ENCODE peak calls at places on chromosome 20, in eight cellular contexts. One of them, this sample, is unnamed. For H3K9me3, the result is how much of the 10 kb centered on the place peaks cover.

GRCh38 chr20:51154708-51155690 is 132.1 kb upstream of the KCNG1 start:
- DNase-seq in Peyer's patch: no peak
- DNase-seq in OCI-LY7: no peak
- DNase-seq in endothelial cell of umbilical vein: no peak
- DNase-seq in AG04450: no peak
- DNase-seq in Caco-2: no peak
- DNase-seq in MM.1S: no peak
- DNase-seq in psoas muscle: no peak
- DNase-seq in this sample: no peak

GRCh38 chr20:57695012-57695411 is 14.8 kb downstream of the PMEPA1 start:
- DNase-seq in Peyer's patch: no peak
- DNase-seq in OCI-LY7: no peak
- DNase-seq in endothelial cell of umbilical vein: no peak
- DNase-seq in AG04450: no peak
- DNase-seq in Caco-2: no peak
- DNase-seq in MM.1S: no peak
- DNase-seq in psoas muscle: no peak
- DNase-seq in this sample: no peak

GRCh38 chr20:46739441-46740213 is 30.2 kb downstream of the SLC2A10 start:
- DNase-seq in Peyer's patch: no peak
- DNase-seq in OCI-LY7: no peak
- DNase-seq in endothelial cell of umbilical vein: no peak
- DNase-seq in AG04450: peak
- DNase-seq in Caco-2: peak
- DNase-seq in MM.1S: no peak
- DNase-seq in psoas muscle: no peak
- DNase-seq in this sample: no peak

GRCh38 chr20:12700701-12701100 is 308.1 kb upstream of the SPTLC3 start:
- DNase-seq in Peyer's patch: no peak
- DNase-seq in OCI-LY7: no peak
- DNase-seq in endothelial cell of umbilical vein: no peak
- DNase-seq in AG04450: no peak
- DNase-seq in Caco-2: no peak
- DNase-seq in MM.1S: no peak
- DNase-seq in psoas muscle: no peak
- DNase-seq in this sample: no peak

GRCh38 chr20:35556871-35557270 is 15.0 kb downstream of the ERGIC3 start:
- DNase-seq in Peyer's patch: no peak
- DNase-seq in OCI-LY7: no peak
- DNase-seq in endothelial cell of umbilical vein: no peak
- DNase-seq in AG04450: no peak
- DNase-seq in Caco-2: no peak
- DNase-seq in MM.1S: no peak
- DNase-seq in psoas muscle: no peak
- DNase-seq in this sample: no peak

GRCh38 chr20:4217349-4217761 is 202.0 kb upstream of the RNF24 start:
- DNase-seq in Peyer's patch: peak
- DNase-seq in OCI-LY7: no peak
- DNase-seq in endothelial cell of umbilical vein: no peak
- DNase-seq in AG04450: no peak
- DNase-seq in Caco-2: peak
- DNase-seq in MM.1S: no peak
- DNase-seq in psoas muscle: no peak
- DNase-seq in this sample: no peak

GRCh38 chr20:58452667-58453255 is 62.4 kb downstream of the APCDD1L start:
- DNase-seq in Peyer's patch: no peak
- DNase-seq in OCI-LY7: no peak
- DNase-seq in endothelial cell of umbilical vein: no peak
- DNase-seq in AG04450: no peak
- DNase-seq in Caco-2: no peak
- DNase-seq in MM.1S: no peak
- DNase-seq in psoas muscle: no peak
- DNase-seq in this sample: no peak

GRCh38 chr20:52201395-52201794 is 9.8 kb upstream of the ZFP64 start:
- DNase-seq in Peyer's patch: no peak
- DNase-seq in OCI-LY7: no peak
- DNase-seq in endothelial cell of umbilical vein: no peak
- DNase-seq in AG04450: no peak
- DNase-seq in Caco-2: no peak
- DNase-seq in MM.1S: no peak
- DNase-seq in psoas muscle: no peak
- DNase-seq in this sample: no peak

GRCh38 chr20:33267691-33268090 is 15.3 kb upstream of the BPIFB1 start:
- DNase-seq in Peyer's patch: no peak
- DNase-seq in OCI-LY7: no peak
- DNase-seq in endothelial cell of umbilical vein: no peak
- DNase-seq in AG04450: no peak
- DNase-seq in Caco-2: no peak
- DNase-seq in MM.1S: no peak
- DNase-seq in psoas muscle: no peak
- DNase-seq in this sample: no peak

GRCh38 chr20:63061701-63062100 is 54.9 kb upstream of the BHLHE23 start:
- DNase-seq in Peyer's patch: peak
- DNase-seq in OCI-LY7: no peak
- DNase-seq in endothelial cell of umbilical vein: no peak
- DNase-seq in AG04450: no peak
- DNase-seq in Caco-2: no peak
- DNase-seq in MM.1S: no peak
- DNase-seq in psoas muscle: no peak
- DNase-seq in this sample: no peak

GRCh38 chr20:823326-823902 is 10.1 kb upstream of the FAM110A start:
- DNase-seq in Peyer's patch: peak
- DNase-seq in OCI-LY7: no peak
- DNase-seq in endothelial cell of umbilical vein: no peak
- DNase-seq in AG04450: no peak
- DNase-seq in Caco-2: no peak
- DNase-seq in MM.1S: no peak
- DNase-seq in psoas muscle: no peak
- DNase-seq in this sample: no peak

GRCh38 chr20:41540916-41541315 is 77.3 kb downstream of the CHD6 start:
- DNase-seq in Peyer's patch: no peak
- DNase-seq in OCI-LY7: no peak
- DNase-seq in endothelial cell of umbilical vein: no peak
- DNase-seq in AG04450: no peak
- DNase-seq in Caco-2: no peak
- DNase-seq in MM.1S: no peak
- DNase-seq in psoas muscle: no peak
- DNase-seq in this sample: no peak

DNA sequence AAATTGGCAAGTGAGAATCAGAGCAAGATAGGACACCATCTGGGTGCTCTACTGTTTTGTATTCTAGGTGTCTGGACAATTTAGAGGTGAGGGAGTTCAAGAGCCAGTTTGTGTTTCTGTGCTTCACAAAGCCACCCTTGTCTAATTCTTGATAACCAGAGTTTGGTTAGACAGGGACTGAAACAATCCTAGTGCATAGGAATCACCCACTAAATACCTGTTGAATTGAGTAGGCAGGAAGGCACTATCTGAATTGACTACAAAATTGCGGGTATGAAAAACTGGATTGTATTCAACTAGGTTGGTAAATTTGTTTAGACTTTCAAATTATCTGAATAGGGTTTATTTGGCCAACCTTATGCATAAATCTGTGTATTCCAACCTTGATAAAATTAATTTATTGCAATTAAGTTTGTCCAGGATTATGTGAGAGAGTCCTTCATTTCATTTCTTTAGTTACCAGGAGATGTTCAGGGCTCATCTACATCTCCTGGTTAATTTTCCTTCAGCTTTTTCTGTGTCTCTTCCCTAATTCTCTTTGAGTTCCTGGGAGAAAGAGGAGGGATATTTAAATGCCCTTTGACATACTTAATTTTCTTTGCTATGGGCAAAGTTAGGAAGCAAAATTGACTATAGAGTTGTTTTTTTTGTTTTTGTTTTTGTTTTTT is 1.7 kb downstream of the TPX2 start:
- DNase-seq in Peyer's patch: no peak
- DNase-seq in OCI-LY7: no peak
- DNase-seq in endothelial cell of umbilical vein: no peak
- DNase-seq in AG04450: no peak
- DNase-seq in Caco-2: no peak
- DNase-seq in MM.1S: no peak
- DNase-seq in psoas muscle: no peak
- DNase-seq in this sample: no peak
- H3K4me3 ChIP-seq in Peyer's patch: no peak
- H3K4me3 ChIP-seq in OCI-LY7: peak
- H3K4me3 ChIP-seq in endothelial cell of umbilical vein: peak
- H3K4me3 ChIP-seq in AG04450: peak
- H3K4me3 ChIP-seq in Caco-2: peak
- H3K4me3 ChIP-seq in MM.1S: peak
- H3K4me3 ChIP-seq in psoas muscle: no peak
- H3K4me3 ChIP-seq in this sample: peak

GRCh38 chr20:15851576-15852075 is 721.6 kb downstream of the KIF16B start:
- DNase-seq in Peyer's patch: no peak
- DNase-seq in OCI-LY7: no peak
- DNase-seq in endothelial cell of umbilical vein: no peak
- DNase-seq in AG04450: no peak
- DNase-seq in Caco-2: no peak
- DNase-seq in MM.1S: no peak
- DNase-seq in psoas muscle: no peak
- DNase-seq in this sample: no peak
- H3K9me3 ChIP-seq in Peyer's patch: under half
- H3K9me3 ChIP-seq in OCI-LY7: under half
- H3K9me3 ChIP-seq in endothelial cell of umbilical vein: under half
- H3K9me3 ChIP-seq in AG04450: under half
- H3K9me3 ChIP-seq in Caco-2: under half
- H3K9me3 ChIP-seq in MM.1S: under half
- H3K9me3 ChIP-seq in psoas muscle: under half
- H3K9me3 ChIP-seq in this sample: under half

GRCh38 chr20:19975436-19975799 is 41.7 kb upstream of the NAA20 start:
- DNase-seq in Peyer's patch: no peak
- DNase-seq in OCI-LY7: no peak
- DNase-seq in endothelial cell of umbilical vein: no peak
- DNase-seq in AG04450: no peak
- DNase-seq in Caco-2: peak
- DNase-seq in MM.1S: no peak
- DNase-seq in psoas muscle: no peak
- DNase-seq in this sample: no peak
- H3K4me3 ChIP-seq in Peyer's patch: peak
- H3K4me3 ChIP-seq in OCI-LY7: no peak
- H3K4me3 ChIP-seq in endothelial cell of umbilical vein: peak
- H3K4me3 ChIP-seq in AG04450: peak
- H3K4me3 ChIP-seq in Caco-2: peak
- H3K4me3 ChIP-seq in MM.1S: no peak
- H3K4me3 ChIP-seq in psoas muscle: peak
- H3K4me3 ChIP-seq in this sample: no peak

GRCh38 chr20:29300579-29301551 is 1956.6 kb upstream of the DEFB115 start:
- DNase-seq in Peyer's patch: no peak
- DNase-seq in OCI-LY7: no peak
- DNase-seq in endothelial cell of umbilical vein: no peak
- DNase-seq in AG04450: no peak
- DNase-seq in Caco-2: no peak
- DNase-seq in MM.1S: no peak
- DNase-seq in psoas muscle: no peak
- DNase-seq in this sample: no peak
- H3K9me3 ChIP-seq in Peyer's patch: under half
- H3K9me3 ChIP-seq in OCI-LY7: under half
- H3K9me3 ChIP-seq in endothelial cell of umbilical vein: under half
- H3K9me3 ChIP-seq in AG04450: half or more
- H3K9me3 ChIP-seq in Caco-2: half or more
- H3K9me3 ChIP-seq in MM.1S: under half
- H3K9me3 ChIP-seq in psoas muscle: under half
- H3K9me3 ChIP-seq in this sample: under half

This sample was measured in CD4-positive, CD25-positive, alpha-beta regulatory T cell.